ENCODE peak calls at places on chromosomes 12 and 14, in seven cellular contexts. H is Calu3, A is fibroblast of pulmonary artery, S is endothelial cell, R is left lung, G is Panc1, K is fibroblast of lung. C is an unnamed sample.

GRCh38 chr12:76047060-76047459 is 15.5 kb upstream of the PHLDA1 start:
- DNase-seq in S (no peak), A (no peak), K (no peak), H (no peak), R (no peak), G (no peak), C (no peak)

GRCh38 chr12:402127-402456 is 648 bp downstream of the CCDC77 start:
- DNase-seq in S (peak), K (peak), R (no peak), A (peak), H (peak), G (no peak), C (no peak)

GRCh38 chr12:12017798-12018197 is 52.9 kb upstream of the BCL2L14 start:
- DNase-seq in G (no peak), K (no peak), A (no peak), H (no peak), R (no peak), S (peak), C (no peak)

GRCh38 chr12:56724660-56724988 is 475 bp downstream of the NACA start:
- DNase-seq in R (no peak), G (no peak), A (no peak), S (no peak), H (peak), K (no peak), C (peak)

GRCh38 chr12:101902641-101903040 is 25.3 kb downstream of the DRAM1 start:
- DNase-seq in R (no peak), G (no peak), K (no peak), S (no peak), H (no peak), A (no peak), C (no peak)

GRCh38 chr12:40622246-40622838 is 69.9 kb upstream of the CNTN1 start:
- DNase-seq in A (peak), S (peak), R (no peak), H (peak), K (peak), G (peak), C (no peak)

GRCh38 chr14:95562892-95563685 is 28.2 kb downstream of the GLRX5 start:
- DNase-seq in S (no peak), R (no peak), H (no peak), K (no peak), A (peak), G (no peak), C (no peak)

GRCh38 chr12:19972325-19973288 is 395.7 kb upstream of the PDE3A start:
- DNase-seq in S (no peak), G (no peak), K (peak), H (peak), R (no peak), A (no peak), C (no peak)

GRCh38 chr14:63470877-63471565 is 72.2 kb downstream of the PPP2R5E start:
- DNase-seq in A (peak), S (no peak), G (no peak), K (peak), H (no peak), R (no peak), C (no peak)

GRCh38 chr14:93765032-93765626 is 23.2 kb downstream of the PRIMA1 start:
- DNase-seq in S (no peak), A (no peak), K (no peak), R (no peak), G (no peak), H (no peak), C (no peak)

GRCh38 chr12:105724651-105725050 is 394.2 kb downstream of the C12orf75 start:
- DNase-seq in G (no peak), S (no peak), H (no peak), K (peak), R (no peak), A (peak), C (no peak)

GRCh38 chr14:69547701-69548348 is 26.8 kb downstream of the CCDC177 start:
- DNase-seq in S (peak), A (peak), G (no peak), R (peak), K (peak), H (no peak), C (no peak)

GRCh38 chr12:118164798-118165486 is 29.0 kb downstream of the PEBP1 start:
- DNase-seq in R (no peak), A (peak), G (no peak), K (no peak), S (peak), H (peak), C (no peak)

GRCh38 chr14:20986811-20987210 is 3.0 kb upstream of the METTL17 start:
- DNase-seq in H (peak), G (peak), A (peak), R (no peak), S (no peak), K (peak), C (no peak)

GRCh38 chr12:41802803-41803202 is 341.9 kb downstream of the GXYLT1 start:
- DNase-seq in H (no peak), S (no peak), R (no peak), K (peak), A (no peak), G (no peak), C (no peak)
- TF ChIP-seq CTCF in H (no peak), S (no peak), R (no peak), K (no peak), A (no peak), G (no peak), C (no peak)

GRCh38 chr14:89214221-89214965 is 202.6 kb downstream of the FOXN3 start:
- DNase-seq in K (peak), A (no peak), H (peak), G (no peak), R (peak), S (no peak), C (no peak)
- TF ChIP-seq CTCF in K (no peak), A (no peak), H (no peak), G (no peak), R (no peak), S (no peak), C (no peak)

DNA sequence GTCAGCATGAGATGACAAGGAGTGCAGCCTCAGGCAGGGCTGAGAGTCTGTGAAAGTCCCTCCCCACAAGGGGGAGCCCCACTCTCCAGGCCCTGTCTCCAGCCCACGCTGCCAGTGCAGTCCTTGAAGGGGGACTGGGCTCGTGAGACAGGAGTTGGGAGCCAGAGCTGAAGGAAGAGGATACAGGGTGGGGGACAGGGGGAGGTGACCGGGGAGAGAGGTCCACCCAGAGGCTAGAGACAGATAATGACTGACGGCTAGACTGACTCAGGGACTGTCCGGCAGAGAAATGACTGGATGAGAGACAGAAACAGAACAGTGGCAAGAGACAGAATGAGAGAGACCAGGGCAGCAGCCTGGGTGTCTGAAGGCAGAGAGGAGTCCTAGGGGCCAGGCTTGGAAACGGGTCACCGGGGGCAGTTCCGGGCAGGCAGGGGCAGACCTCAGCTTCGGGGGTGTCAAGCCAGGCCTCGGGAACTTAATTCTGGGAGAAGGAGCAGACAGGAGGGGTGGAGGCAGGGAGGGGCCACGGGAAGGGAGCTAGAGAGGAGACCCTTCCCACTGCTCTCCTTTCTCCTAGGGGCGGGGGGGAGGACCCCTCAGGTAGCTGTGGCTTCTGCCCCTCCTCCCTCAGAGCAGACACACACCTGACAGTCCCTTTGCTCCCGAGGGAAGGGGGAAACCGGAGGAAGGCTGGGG is 914 bp downstream of the CDH24 start:
- DNase-seq in R (peak), H (peak), S (peak), G (no peak), A (peak), K (peak), C (no peak)
- TF ChIP-seq CTCF in R (peak), H (peak), S (peak), G (peak), A (peak), K (peak), C (peak)

DNA sequence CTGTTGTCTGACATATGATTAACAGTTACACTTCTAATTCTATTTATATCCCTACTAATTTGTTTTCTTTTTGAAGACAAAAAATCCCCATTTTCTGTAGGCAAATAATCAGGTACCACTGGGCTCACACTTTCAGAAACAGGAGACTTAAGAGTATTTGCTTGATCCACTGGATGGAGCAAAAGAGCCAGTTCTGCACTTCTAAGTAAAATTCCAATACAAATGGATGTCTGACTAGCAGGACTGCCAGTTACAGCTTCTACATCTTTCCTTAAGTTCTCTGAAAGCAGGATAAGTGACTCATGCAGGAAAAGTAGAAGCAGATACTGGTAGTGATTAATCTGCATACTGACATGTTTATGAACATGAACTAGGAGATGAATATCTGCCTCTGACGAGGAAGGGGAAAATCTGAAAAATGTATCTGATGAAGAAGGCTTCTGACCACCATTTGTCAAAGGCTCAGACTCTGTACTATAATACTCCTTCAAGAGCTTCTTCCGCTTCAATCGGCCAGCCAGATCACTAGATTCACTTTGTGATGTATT is 73.8 kb upstream of the ANKS1B start:
- DNase-seq in R (no peak), G (no peak), S (no peak), H (no peak), A (peak), K (peak), C (no peak)
- TF ChIP-seq CTCF in R (no peak), G (peak), S (no peak), H (no peak), A (peak), K (peak), C (peak)

GRCh38 chr12:79690156-79690605 is 583 bp downstream of the PAWR start:
- DNase-seq in R (peak), A (no peak), H (peak), G (no peak), S (peak), K (no peak), C (peak)
- TF ChIP-seq CTCF in R (no peak), A (no peak), H (no peak), G (no peak), S (no peak), K (no peak), C (no peak)

GRCh38 chr12:116672842-116673516 is 64.9 kb downstream of the SPRING1 start:
- DNase-seq in K (no peak), S (no peak), R (no peak), A (no peak), H (no peak), G (no peak), C (no peak)

GRCh38 chr12:116674643-116675183 is 63.2 kb downstream of the SPRING1 start:
- DNase-seq in R (no peak), A (no peak), H (no peak), S (no peak), K (peak), G (no peak), C (no peak)

GRCh38 chr12:116672010-116672409 is 65.9 kb downstream of the SPRING1 start:
- DNase-seq in A (no peak), R (no peak), G (no peak), K (no peak), S (no peak), H (no peak), C (no peak)

GRCh38 chr12:116675339-116676107 is 62.3 kb downstream of the SPRING1 start:
- DNase-seq in K (no peak), H (no peak), G (no peak), R (no peak), A (no peak), S (no peak), C (no peak)

DNA sequence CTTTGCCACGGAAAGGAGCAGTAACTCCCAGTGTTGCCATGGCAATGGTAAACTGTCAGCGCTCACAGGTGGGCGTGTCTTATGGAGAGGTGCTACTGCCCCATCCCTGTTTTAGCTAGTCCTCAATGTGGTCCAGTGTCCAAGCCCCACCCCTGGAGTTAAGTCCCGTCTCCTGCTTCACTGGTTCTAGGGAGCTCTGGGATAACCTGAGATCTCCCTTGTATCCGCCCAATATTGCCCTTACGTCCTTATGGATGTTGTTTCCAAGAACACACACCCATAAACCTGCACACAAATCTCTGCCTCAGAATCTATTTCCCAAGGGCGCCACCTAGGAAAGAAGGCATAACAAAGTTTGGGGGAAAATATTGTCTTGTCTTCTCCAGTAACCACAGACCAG is 64.2 kb downstream of the SPRING1 start:
- DNase-seq in K (no peak), A (no peak), G (no peak), S (no peak), H (no peak), R (no peak), C (no peak)
- TF ChIP-seq CTCF in K (no peak), A (peak), G (no peak), S (no peak), H (no peak), R (no peak), C (peak)

GRCh38 chr14:36773558-36773957 is 111.9 kb downstream of the PAX9 start:
- DNase-seq in A (peak), K (peak), R (no peak), G (no peak), S (no peak), H (no peak), C (no peak)

GRCh38 chr14:36767603-36768281 is 106.1 kb downstream of the PAX9 start:
- DNase-seq in H (peak), S (no peak), R (no peak), A (no peak), K (peak), G (no peak), C (no peak)

GRCh38 chr14:36771256-36771655 is 109.6 kb downstream of the PAX9 start:
- DNase-seq in R (no peak), A (no peak), G (no peak), H (peak), S (no peak), K (no peak), C (no peak)

GRCh38 chr14:36768638-36769337 is 107.1 kb downstream of the PAX9 start:
- DNase-seq in G (no peak), R (no peak), K (no peak), H (no peak), A (no peak), S (no peak), C (no peak)

DNA sequence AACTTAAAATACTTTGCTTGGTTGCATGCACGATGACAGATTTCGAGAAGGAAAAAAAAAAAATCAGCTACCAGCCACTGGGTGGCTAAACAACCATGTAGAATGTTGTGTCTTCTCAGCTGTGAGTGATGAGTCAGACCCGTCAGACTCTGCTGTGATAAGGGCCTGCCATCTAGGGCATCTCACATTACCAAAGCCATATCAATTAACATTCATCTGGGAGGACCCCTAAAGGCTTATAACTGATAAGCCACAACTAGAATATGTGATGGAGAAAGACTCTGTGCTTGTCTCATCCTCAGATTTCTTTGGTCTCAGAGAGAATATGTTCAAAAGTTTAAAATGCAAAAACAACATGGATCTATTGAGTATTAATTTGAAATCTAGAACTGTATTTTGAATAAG is 111.5 kb downstream of the PAX9 start:
- DNase-seq in H (peak), K (peak), A (peak), S (no peak), R (no peak), G (no peak), C (no peak)
- TF ChIP-seq CTCF in H (no peak), K (no peak), A (no peak), S (no peak), R (no peak), G (no peak), C (peak)